ENCODE peak calls at places on chromosomes 16 and 17, in five cellular contexts. J is K562, D is HepG2, W is GM12878, A is HCT116. X is an unnamed sample.
A peak's percentile ranks its signal among the peaks of the same experiment; 100 is the strongest.

GRCh38 chr16:18803569-18804462 is 2.5 kb upstream of the ARL6IP1 start:
- DNase-seq in A (no peak), D (no peak), W (no peak), J (no peak), X (no peak)

GRCh38 chr16:23024044-23024443 is 125.2 kb downstream of the USP31 start:
- DNase-seq in W (no peak), D (no peak), A (no peak), J (no peak), X (no peak)

GRCh38 chr17:61384384-61385090 is 15.1 kb upstream of the TBX2 start:
- DNase-seq in D (no peak), J (no peak), A (no peak), W (no peak), X (no peak)

GRCh38 chr17:72372185-72372584 is 251.4 kb downstream of the SOX9 start:
- DNase-seq in J (no peak), D (no peak), A (no peak), W (no peak), X (no peak)

GRCh38 chr16:81315271-81316175 is 761 bp downstream of the GAN start:
- DNase-seq in A (no peak), D (peak; percentile 32), W (no peak), J (peak; percentile 74), X (peak; percentile 62)

GRCh38 chr16:24514096-24514495 is 25.3 kb upstream of the RBBP6 start:
- DNase-seq in W (no peak), D (no peak), A (no peak), J (no peak), X (no peak)

GRCh38 chr17:28975031-28975430 is 23.7 kb upstream of the PHF12 start:
- DNase-seq in J (no peak), A (no peak), D (no peak), W (no peak), X (no peak)

GRCh38 chr16:10097273-10097672 is 85.0 kb downstream of the GRIN2A start:
- DNase-seq in J (no peak), A (no peak), W (no peak), D (no peak), X (no peak)

GRCh38 chr17:40615295-40615988 is 32.2 kb downstream of the SMARCE1 start:
- DNase-seq in W (peak; percentile 93), J (peak; percentile 52), D (peak; percentile 76), A (peak; percentile 69), X (peak; percentile 49)

GRCh38 chr16:9034056-9034455 is 57.4 kb upstream of the HAPSTR1 start:
- DNase-seq in J (no peak), A (no peak), D (no peak), W (no peak), X (no peak)

GRCh38 chr17:79821331-79822095 is 17.7 kb downstream of the CBX4 start:
- DNase-seq in W (no peak), A (no peak), J (no peak), D (peak; percentile 64), X (no peak)

GRCh38 chr16:1408171-1408837 is 6.2 kb downstream of the UNKL start:
- DNase-seq in W (peak; percentile 40), A (peak; percentile 58), J (peak; percentile 99), D (peak; percentile 76), X (peak; percentile 38)

GRCh38 chr17:73371285-73371684 is 59.5 kb upstream of the CDC42EP4 start:
- DNase-seq in D (no peak), A (no peak), W (no peak), J (no peak), X (no peak)

GRCh38 chr17:5840811-5841446 is 229.2 kb upstream of the WSCD1 start:
- DNase-seq in A (no peak), W (no peak), J (no peak), D (no peak), X (no peak)

GRCh38 chr16:84913315-84913714 is 93.5 kb downstream of the CRISPLD2 start:
- DNase-seq in J (peak; percentile 55), D (no peak), W (no peak), A (no peak), X (no peak)

GRCh38 chr16:18932243-18932997 is 6.2 kb upstream of the SMG1 start:
- DNase-seq in W (no peak), A (no peak), D (peak; percentile 46), J (no peak), X (no peak)

GRCh38 chr17:40122466-40122943 is 734 bp downstream of the MSL1 start:
- DNase-seq in D (no peak), A (no peak), J (peak; percentile 77), W (no peak), X (no peak)

GRCh38 chr16:19123535-19124178 is 9.9 kb downstream of the ITPRIPL2 start:
- DNase-seq in D (peak; percentile 84), W (no peak), A (no peak), J (no peak), X (no peak)

GRCh38 chr17:65931246-65932149 is 260.4 kb downstream of the CEP112 start:
- DNase-seq in A (no peak), J (no peak), D (no peak), W (no peak), X (no peak)

GRCh38 chr17:44417553-44417952 is 28.1 kb upstream of the ITGA2B start:
- DNase-seq in A (peak; percentile 29), W (peak; percentile 51), J (no peak), D (peak; percentile 20), X (no peak)

GRCh38 chr16:79299154-79299799 is 301.3 kb downstream of the MAF start:
- DNase-seq in J (no peak), W (no peak), D (no peak), A (no peak), X (peak; percentile 68)

GRCh38 chr16:4795828-4796572 is 831 bp downstream of the SMIM22 start:
- DNase-seq in J (no peak), D (no peak), W (no peak), A (no peak), X (no peak)

GRCh38 chr16:26599786-26600107 is 467.0 kb upstream of the C16orf82 start:
- DNase-seq in W (no peak), J (no peak), A (no peak), D (no peak), X (no peak)

GRCh38 chr16:54075446-54075845 is 211.1 kb downstream of the IRX3 start:
- DNase-seq in D (no peak), A (no peak), W (no peak), J (no peak), X (no peak)

GRCh38 chr16:47611848-47612493 is 150.8 kb downstream of the PHKB start:
- DNase-seq in D (no peak), A (no peak), W (no peak), J (no peak), X (no peak)

GRCh38 chr17:305090-305976 is 47.3 kb downstream of the RPH3AL start:
- DNase-seq in W (no peak), A (no peak), D (no peak), J (no peak), X (no peak)

GRCh38 chr17:307295-307691 is 45.3 kb downstream of the RPH3AL start:
- DNase-seq in W (no peak), J (no peak), A (no peak), D (no peak), X (no peak)

GRCh38 chr17:306116-306515 is 46.5 kb downstream of the RPH3AL start:
- DNase-seq in J (no peak), A (no peak), W (no peak), D (no peak), X (no peak)

GRCh38 chr17:307741-308507 is 44.7 kb downstream of the RPH3AL start:
- DNase-seq in W (no peak), A (no peak), D (no peak), J (no peak), X (no peak)

GRCh38 chr17:306536-307294 is 45.9 kb downstream of the RPH3AL start:
- DNase-seq in J (no peak), W (no peak), A (no peak), D (no peak), X (no peak)
- TF ChIP-seq JUND in J (no peak), W (no peak), A (no peak), D (no peak), X (no peak)

GRCh38 chr17:74499992-74500391 is 31.3 kb downstream of the CD300LB start:
- DNase-seq in A (no peak), D (no peak), J (no peak), W (no peak), X (no peak)
- TF ChIP-seq CEBPB in A (no peak), D (no peak), J (no peak), W (no peak), X (no peak)

GRCh38 chr17:2235792-2236365 is 67.7 kb downstream of the SMG6 start:
- DNase-seq in W (no peak), J (no peak), D (no peak), A (no peak), X (no peak)

GRCh38 chr17:2238432-2239169 is 65.0 kb downstream of the SMG6 start:
- DNase-seq in J (no peak), D (no peak), W (peak; percentile 86), A (no peak), X (no peak)

GRCh38 chr17:2239170-2239551 is 64.4 kb downstream of the SMG6 start:
- DNase-seq in W (no peak), D (no peak), J (no peak), A (no peak), X (no peak)

GRCh38 chr17:2237960-2238359 is 65.6 kb downstream of the SMG6 start:
- DNase-seq in J (no peak), D (no peak), W (no peak), A (no peak), X (no peak)

GRCh38 chr17:2237521-2237921 is 66.1 kb downstream of the SMG6 start:
- DNase-seq in D (no peak), W (no peak), J (no peak), A (no peak), X (no peak)
- TF ChIP-seq JUND in D (no peak), W (no peak), J (no peak), A (no peak), X (no peak)

GRCh38 chr17:13699261-13699660 is 97.5 kb upstream of the HS3ST3A1 start:
- DNase-seq in J (no peak), D (no peak), A (no peak), W (no peak), X (no peak)

GRCh38 chr17:13704333-13704732 is 102.6 kb upstream of the HS3ST3A1 start:
- DNase-seq in J (no peak), W (no peak), A (no peak), D (no peak), X (no peak)

GRCh38 chr17:13694934-13695333 is 93.2 kb upstream of the HS3ST3A1 start:
- DNase-seq in A (no peak), W (no peak), D (no peak), J (no peak), X (no peak)

GRCh38 chr17:13702266-13702665 is 100.5 kb upstream of the HS3ST3A1 start:
- DNase-seq in W (no peak), J (no peak), D (no peak), A (no peak), X (no peak)

DNA sequence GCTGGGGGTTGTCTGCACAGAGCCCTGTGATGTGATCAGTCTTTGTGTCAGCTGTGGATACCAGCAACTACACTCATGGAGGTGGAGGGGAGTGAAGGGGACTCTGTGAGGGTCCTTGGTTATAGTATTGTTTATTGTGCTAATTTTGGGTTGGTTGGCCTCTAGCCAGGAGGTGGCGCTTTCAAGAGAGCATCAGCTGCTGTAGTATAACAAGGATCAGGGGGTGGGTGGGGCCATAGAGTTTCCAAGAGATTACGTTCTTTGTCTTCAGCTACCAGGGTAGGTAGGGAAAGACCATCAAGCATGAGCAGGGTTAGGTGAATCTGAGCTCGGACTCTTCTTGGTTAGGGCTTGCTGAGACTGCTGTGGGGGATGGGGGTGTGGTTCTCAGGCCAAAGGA is 97.1 kb upstream of the HS3ST3A1 start:
- DNase-seq in J (no peak), W (no peak), D (no peak), A (no peak), X (no peak)
- TF ChIP-seq CEBPB in J (no peak), W (no peak), D (no peak), A (no peak), X (no peak)